ENCODE peak calls at places on chromosomes 1 and 21, in eight cellular contexts. M is esophagus squamous epithelium, N is DND-41, H is GM23338, O is cardiac fibroblast, F is A673, T is Panc1, Z is stomach. W is an unnamed sample.

GRCh38 chr1:12201343-12202189 is 28.3 kb upstream of the VPS13D start:
- DNase-seq in O (no peak), N (no peak), F (no peak), Z (no peak), H (no peak), T (no peak), M (no peak), W (no peak)

GRCh38 chr1:84020151-84020550 is 21.2 kb upstream of the TTLL7 start:
- DNase-seq in N (no peak), O (no peak), H (no peak), Z (no peak), T (no peak), F (no peak), M (no peak), W (no peak)

GRCh38 chr21:27787046-27787445 is 820.2 kb upstream of the ADAMTS5 start:
- DNase-seq in M (no peak), T (no peak), O (peak; percentile 70), N (no peak), Z (no peak), H (no peak), F (no peak), W (no peak)

GRCh38 chr1:39491146-39491921 is at the start of gene BMP8A:
- DNase-seq in N (peak; percentile 58), F (peak; percentile 70), Z (peak; percentile 80), T (no peak), H (peak; percentile 88), M (no peak), O (no peak), W (no peak)

GRCh38 chr1:223707270-223708000 is 4.9 kb upstream of the CAPN2 start:
- DNase-seq in N (no peak), O (peak; percentile 99), Z (peak; percentile 72), T (peak; percentile 98), F (peak; percentile 53), M (no peak), H (peak; percentile 35), W (peak; percentile 98)

GRCh38 chr1:165075725-165076370 is 280.7 kb downstream of the LMX1A start:
- DNase-seq in N (peak; percentile 9), H (peak; percentile 77), T (no peak), Z (no peak), O (peak; percentile 39), M (no peak), F (peak; percentile 74), W (no peak)

GRCh38 chr1:11961230-11961629 is 19.0 kb upstream of the MFN2 start:
- DNase-seq in N (no peak), H (no peak), O (peak; percentile 81), T (no peak), M (no peak), Z (no peak), F (peak; percentile 48), W (peak; percentile 40)

GRCh38 chr1:60808676-60809075 is 273.7 kb upstream of the NFIA start:
- DNase-seq in H (no peak), Z (no peak), F (no peak), O (no peak), T (no peak), N (no peak), M (no peak), W (no peak)

GRCh38 chr1:148158594-148158993 is 6.5 kb upstream of the NBPF11 start:
- DNase-seq in T (no peak), M (no peak), F (no peak), O (no peak), N (no peak), Z (no peak), H (peak; percentile 24), W (no peak)

GRCh38 chr1:223039990-223040389 is 103.1 kb downstream of the TLR5 start:
- DNase-seq in M (no peak), T (no peak), O (no peak), N (no peak), F (no peak), H (no peak), Z (peak; percentile 14), W (no peak)

GRCh38 chr1:115193429-115193828 is 104.1 kb upstream of the TSPAN2 start:
- DNase-seq in F (no peak), Z (no peak), M (no peak), N (no peak), H (no peak), O (no peak), T (no peak), W (no peak)

GRCh38 chr1:225447649-225448048 is 19.8 kb upstream of the LBR start:
- DNase-seq in T (no peak), M (no peak), N (peak; percentile 1), O (peak; percentile 36), Z (no peak), F (no peak), H (no peak), W (no peak)

GRCh38 chr1:155223017-155223416 is 14.5 kb downstream of the MTX1 start:
- DNase-seq in O (no peak), H (no peak), T (no peak), F (no peak), N (no peak), Z (no peak), M (no peak), W (no peak)

GRCh38 chr1:155220566-155220965 is 12.1 kb downstream of the MTX1 start:
- DNase-seq in N (no peak), T (no peak), H (no peak), Z (no peak), M (no peak), F (no peak), O (no peak), W (no peak)

GRCh38 chr1:155219592-155220031 is 11.1 kb downstream of the MTX1 start:
- DNase-seq in F (no peak), N (peak; percentile 24), Z (no peak), O (peak; percentile 21), T (no peak), M (no peak), H (peak; percentile 73), W (no peak)

DNA sequence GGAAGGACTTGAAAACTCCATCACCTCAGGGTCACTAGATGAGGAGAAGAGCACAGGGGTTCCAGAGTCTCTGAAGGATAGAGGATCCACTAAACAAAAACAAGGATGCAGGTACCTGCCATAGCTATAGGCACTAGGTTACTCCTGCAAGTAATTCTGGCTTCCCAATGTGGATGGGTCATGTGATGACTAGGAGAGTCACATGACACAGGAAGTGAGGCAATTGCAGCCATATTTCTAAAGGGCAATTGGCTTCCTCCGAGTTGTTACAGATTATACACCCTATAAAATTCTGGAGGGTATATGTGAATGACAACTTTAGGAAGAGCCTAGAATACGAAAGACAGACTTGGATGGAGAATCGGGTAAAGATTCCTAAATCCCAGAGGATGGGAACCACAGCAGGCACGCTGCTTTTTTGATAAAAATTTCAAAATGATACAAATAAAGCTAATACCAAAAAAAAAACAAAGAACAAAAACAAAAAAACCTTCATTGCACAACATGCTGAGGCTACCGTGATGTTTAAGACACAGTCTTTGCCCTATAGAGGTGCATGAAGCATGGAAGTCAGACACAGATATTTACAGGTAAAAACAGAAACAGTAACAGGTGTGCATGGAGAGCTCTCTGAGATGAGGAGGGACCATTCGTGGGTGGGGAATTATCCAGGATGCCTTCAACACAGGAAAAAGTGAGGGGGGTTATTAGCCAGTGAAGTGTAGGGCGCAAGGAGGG is 10.5 kb downstream of the MTX1 start:
- DNase-seq in N (peak; percentile 47), M (no peak), F (peak; percentile 83), O (peak; percentile 81), Z (no peak), T (no peak), H (peak; percentile 87), W (no peak)
- H3K4me3 ChIP-seq in N (no peak overlapping the region), M (peak overlapping the region; percentile 1), F (no peak overlapping the region), O (no peak overlapping the region), Z (no peak overlapping the region), T (no peak overlapping the region), H (peak overlapping the region; percentile 10), W (no peak overlapping the region)

GRCh38 chr1:14949836-14950674 is 203.5 kb upstream of the TMEM51 start:
- DNase-seq in N (no peak), M (no peak), H (no peak), O (no peak), Z (no peak), F (peak; percentile 41), T (no peak), W (no peak)
- TF ChIP-seq CTCF in N (no peak), M (no peak), H (no peak), O (no peak), Z (no peak), F (no peak), T (no peak), W (no peak)

DNA sequence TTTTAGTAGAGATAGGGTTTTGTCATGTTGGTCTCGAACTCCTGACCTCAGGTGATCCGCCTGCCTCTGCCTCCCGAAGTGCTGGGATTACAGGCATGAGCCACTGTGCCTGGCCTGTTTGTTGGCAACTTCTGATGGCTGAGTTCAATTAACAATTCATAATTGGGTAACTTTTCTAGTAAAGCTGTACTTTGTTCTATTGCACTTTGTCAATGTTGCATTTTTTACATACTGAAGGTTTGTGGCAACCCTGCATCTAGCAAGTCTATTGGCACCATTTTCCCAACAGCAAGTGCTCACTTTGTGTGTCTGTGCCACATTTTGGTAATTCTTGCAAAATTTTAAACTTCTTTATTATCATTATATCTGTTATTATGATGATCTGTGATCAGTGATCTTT is 64.5 kb upstream of the USP24 start:
- DNase-seq in O (no peak), N (no peak), Z (no peak), M (no peak), F (no peak), H (no peak), T (no peak), W (no peak)
- H3K4me3 ChIP-seq in O (no peak overlapping the region), N (no peak overlapping the region), Z (no peak overlapping the region), M (no peak overlapping the region), F (no peak overlapping the region), H (no peak overlapping the region), T (no peak overlapping the region), W (no peak overlapping the region)

GRCh38 chr1:236137285-236137852 is 5.0 kb upstream of the GPR137B start:
- DNase-seq in O (no peak), F (no peak), M (no peak), H (peak; percentile 56), N (no peak), Z (no peak), T (no peak), W (no peak)
- TF ChIP-seq CTCF in O (no peak), F (peak; percentile 22), M (no peak), H (peak; percentile 65), N (peak; percentile 44), Z (no peak), T (peak; percentile 46), W (no peak)